ENCODE peak calls at places on chromosomes 6 and 20, in four cellular contexts. R, P, D and X are unnamed samples.

GRCh38 chr6:71906813-71907212 is 20.5 kb downstream of the RIMS1 start:
- DNase-seq in R (no peak), P (no peak), D (no peak), X (no peak)

GRCh38 chr20:48667889-48668413 is 159.8 kb downstream of the PREX1 start:
- DNase-seq in R (no peak), P (no peak), D (no peak), X (peak; percentile 46)

GRCh38 chr6:165825416-165825815 is 162.4 kb upstream of the PDE10A start:
- DNase-seq in R (no peak), P (no peak), D (no peak), X (no peak)

GRCh38 chr6:44704240-44705150 is 317.0 kb downstream of the CDC5L start:
- DNase-seq in R (no peak), P (peak; percentile 71), D (no peak), X (no peak)

GRCh38 chr20:63029358-63030121 is 22.8 kb upstream of the BHLHE23 start:
- DNase-seq in R (no peak), P (no peak), D (no peak), X (no peak)

GRCh38 chr6:119195848-119196247 is 117.4 kb upstream of the FAM184A start:
- DNase-seq in R (no peak), P (no peak), D (no peak), X (no peak)

GRCh38 chr20:51321343-51322163 is 221.0 kb downstream of the NFATC2 start:
- DNase-seq in R (no peak), P (no peak), D (peak; percentile 21), X (no peak)

GRCh38 chr6:78593898-78594666 is 273.3 kb upstream of the IRAK1BP1 start:
- DNase-seq in R (no peak), P (no peak), D (no peak), X (no peak)

GRCh38 chr20:13422637-13423036 is 201.6 kb downstream of the ISM1 start:
- DNase-seq in R (no peak), P (no peak), D (no peak), X (peak; percentile 66)

GRCh38 chr6:36580184-36580526 is 14.0 kb upstream of the SRSF3 start:
- DNase-seq in R (no peak), P (no peak), D (no peak), X (no peak)

DNA sequence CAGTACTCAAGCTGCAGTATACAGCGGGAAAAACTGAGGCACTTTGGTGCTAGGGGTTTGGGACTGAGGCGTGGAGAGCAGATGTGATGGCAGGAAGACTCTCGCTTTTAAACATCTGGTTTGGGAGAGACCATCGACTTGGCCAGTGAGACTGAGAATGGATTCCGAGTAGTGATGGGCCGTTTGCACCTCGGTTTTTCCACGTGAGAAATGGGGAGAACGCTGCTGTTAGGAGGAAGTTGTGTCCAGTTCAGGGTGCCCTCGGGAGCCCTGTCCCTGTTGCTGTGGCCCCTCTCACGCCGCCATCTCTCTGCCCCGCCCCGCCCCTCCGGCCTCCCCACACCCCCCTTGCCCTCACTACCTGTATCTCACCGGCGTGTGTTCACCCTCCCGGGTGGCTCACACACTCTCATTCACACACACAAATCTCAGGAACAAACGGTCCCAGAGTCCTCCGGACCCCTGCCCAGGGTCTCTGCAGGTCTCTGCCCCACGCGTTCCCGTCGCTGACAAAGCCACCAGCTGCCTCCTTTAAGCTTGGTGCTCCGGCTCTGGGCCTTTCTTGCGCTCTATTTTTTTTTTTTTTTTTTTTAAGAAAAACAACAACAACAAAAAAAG is 2.7 kb downstream of the SOX12 start:
- DNase-seq in R (no peak), P (no peak), D (peak; percentile 16), X (no peak)
- TF ChIP-seq FOXM1 in R (no peak), P (no peak), D (no peak), X (no peak)

GRCh38 chr20:34994509-34995131 is 39.0 kb downstream of the MYH7B start:
- DNase-seq in R (no peak), P (no peak), D (no peak), X (peak; percentile 64)

GRCh38 chr20:34992751-34993417 is 37.2 kb downstream of the MYH7B start:
- DNase-seq in R (no peak), P (no peak), D (no peak), X (no peak)

GRCh38 chr20:34995696-34996095 is 40.0 kb downstream of the MYH7B start:
- DNase-seq in R (no peak), P (no peak), D (no peak), X (no peak)

GRCh38 chr20:34995192-34995591 is 39.5 kb downstream of the MYH7B start:
- DNase-seq in R (no peak), P (no peak), D (no peak), X (no peak)

DNA sequence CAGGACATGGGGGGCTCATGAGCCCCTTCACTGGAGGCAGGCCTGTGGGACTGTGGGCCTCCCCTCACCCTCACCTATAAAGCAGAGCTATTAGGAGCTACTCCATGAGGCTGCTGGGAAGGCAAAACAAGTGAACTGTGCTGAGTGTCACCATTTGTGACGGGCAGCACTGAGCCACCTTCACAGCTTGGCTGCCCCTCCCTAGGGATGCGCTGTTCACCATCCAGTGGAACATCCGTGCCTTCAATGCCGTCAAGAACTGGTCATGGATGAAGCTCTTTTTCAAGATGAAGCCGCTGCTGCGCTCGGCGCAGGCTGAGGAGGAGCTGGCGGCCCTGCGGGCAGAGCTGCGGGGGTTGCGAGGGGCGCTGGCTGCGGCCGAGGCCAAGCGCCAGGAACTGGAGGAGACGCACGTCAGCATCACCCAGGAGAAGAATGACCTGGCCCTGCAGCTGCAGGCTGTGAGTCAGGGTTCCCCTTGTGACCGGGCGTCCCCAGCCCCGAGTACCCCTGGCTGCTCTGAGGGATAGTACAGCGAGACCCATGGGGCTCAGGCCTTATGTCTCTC is 38.4 kb downstream of the MYH7B start:
- DNase-seq in R (no peak), P (no peak), D (no peak), X (no peak)
- TF ChIP-seq TARDBP in R (no peak), P (no peak), D (no peak), X (no peak)

DNA sequence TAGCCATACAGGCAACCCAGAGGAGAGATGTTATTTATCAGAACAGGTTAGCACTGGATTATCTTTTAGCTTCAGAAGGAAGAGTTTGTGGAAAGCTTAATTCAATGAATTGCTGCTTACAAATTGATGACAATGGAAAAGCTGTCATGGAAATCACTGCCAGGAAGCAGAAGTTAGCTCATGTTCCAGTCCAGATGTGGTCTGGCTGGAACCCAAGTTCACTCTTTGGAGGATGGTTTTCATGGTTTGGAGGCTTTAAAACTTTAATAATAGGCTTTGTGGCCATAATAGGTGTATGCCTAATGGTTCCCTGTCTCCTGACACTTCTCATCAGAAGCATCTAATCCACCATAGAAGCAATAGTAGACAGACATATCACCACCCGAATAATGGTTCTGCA is 699.0 kb downstream of the PHF3 start:
- DNase-seq in R (no peak), P (no peak), D (no peak), X (no peak)
- TF ChIP-seq FOXM1 in R (no peak), P (no peak), D (no peak), X (no peak)

GRCh38 chr6:108666656-108667260 is 106.0 kb downstream of the FOXO3 start:
- DNase-seq in R (peak; percentile 42), P (no peak), D (no peak), X (no peak)
- TF ChIP-seq TARDBP in R (no peak), P (no peak), D (no peak), X (no peak)